ENCODE peak calls at places on chromosomes 3 and 15, in seven cellular contexts. U, H, C, A, G, I and N are unnamed samples.

GRCh38 chr3:131216340-131216739 is 165.2 kb upstream of the NUDT16 start:
- DNase-seq in U (no peak), H (no peak), C (no peak), A (no peak), G (no peak), I (no peak), N (no peak)

GRCh38 chr15:38476120-38476519 is 22.2 kb downstream of the FAM98B start:
- DNase-seq in U (no peak), H (no peak), C (no peak), A (no peak), G (no peak), I (no peak), N (no peak)

GRCh38 chr3:42683875-42684593 is 1.3 kb upstream of the KLHL40 start:
- DNase-seq in U (peak; percentile 60), H (peak; percentile 76), C (peak; percentile 59), A (peak; percentile 46), G (peak; percentile 80), I (peak; percentile 89), N (no peak)

GRCh38 chr15:75661041-75661778 is 13.5 kb downstream of the SNX33 start:
- DNase-seq in U (no peak), H (peak; percentile 84), C (peak; percentile 93), A (peak; percentile 90), G (peak; percentile 96), I (peak; percentile 94), N (peak; percentile 51)

GRCh38 chr15:57079446-57079845 is 161.0 kb downstream of the TCF12 start:
- DNase-seq in U (no peak), H (no peak), C (no peak), A (no peak), G (no peak), I (no peak), N (no peak)

GRCh38 chr3:60909526-60909925 is 341.7 kb downstream of the FHIT start:
- DNase-seq in U (no peak), H (no peak), C (no peak), A (no peak), G (no peak), I (no peak), N (no peak)

GRCh38 chr3:167967257-167968010 is 128.3 kb downstream of the GOLIM4 start:
- DNase-seq in U (no peak), H (no peak), C (no peak), A (peak; percentile 46), G (peak; percentile 46), I (no peak), N (no peak)

GRCh38 chr3:57169872-57170623 is 4.9 kb upstream of the IL17RD start:
- DNase-seq in U (peak; percentile 91), H (peak; percentile 67), C (peak; percentile 73), A (peak; percentile 82), G (peak; percentile 85), I (peak; percentile 75), N (peak; percentile 87)

GRCh38 chr3:140014831-140015495 is 80.0 kb downstream of the CLSTN2 start:
- DNase-seq in U (no peak), H (no peak), C (no peak), A (no peak), G (no peak), I (no peak), N (no peak)

GRCh38 chr15:80107204-80107603 is 45.6 kb upstream of the FAH start:
- DNase-seq in U (no peak), H (no peak), C (no peak), A (no peak), G (no peak), I (no peak), N (no peak)

GRCh38 chr3:184175506-184175905 is 851 bp downstream of the AP2M1 start:
- DNase-seq in U (no peak), H (no peak), C (no peak), A (no peak), G (peak; percentile 44), I (no peak), N (no peak)

GRCh38 chr15:39486546-39487081 is 94.3 kb upstream of the THBS1 start:
- DNase-seq in U (no peak), H (no peak), C (no peak), A (no peak), G (no peak), I (no peak), N (no peak)

GRCh38 chr15:39957481-39957880 is 23.6 kb downstream of the EIF2AK4 start:
- DNase-seq in U (no peak), H (no peak), C (no peak), A (no peak), G (no peak), I (peak; percentile 43), N (no peak)

GRCh38 chr3:62467936-62468722 is 94.8 kb upstream of the FEZF2 start:
- DNase-seq in U (no peak), H (no peak), C (no peak), A (no peak), G (no peak), I (no peak), N (no peak)

GRCh38 chr3:105367406-105368213 is 901 bp downstream of the ALCAM start:
- DNase-seq in U (peak; percentile 45), H (peak; percentile 27), C (peak; percentile 32), A (peak; percentile 88), G (peak; percentile 86), I (peak; percentile 79), N (no peak)

DNA sequence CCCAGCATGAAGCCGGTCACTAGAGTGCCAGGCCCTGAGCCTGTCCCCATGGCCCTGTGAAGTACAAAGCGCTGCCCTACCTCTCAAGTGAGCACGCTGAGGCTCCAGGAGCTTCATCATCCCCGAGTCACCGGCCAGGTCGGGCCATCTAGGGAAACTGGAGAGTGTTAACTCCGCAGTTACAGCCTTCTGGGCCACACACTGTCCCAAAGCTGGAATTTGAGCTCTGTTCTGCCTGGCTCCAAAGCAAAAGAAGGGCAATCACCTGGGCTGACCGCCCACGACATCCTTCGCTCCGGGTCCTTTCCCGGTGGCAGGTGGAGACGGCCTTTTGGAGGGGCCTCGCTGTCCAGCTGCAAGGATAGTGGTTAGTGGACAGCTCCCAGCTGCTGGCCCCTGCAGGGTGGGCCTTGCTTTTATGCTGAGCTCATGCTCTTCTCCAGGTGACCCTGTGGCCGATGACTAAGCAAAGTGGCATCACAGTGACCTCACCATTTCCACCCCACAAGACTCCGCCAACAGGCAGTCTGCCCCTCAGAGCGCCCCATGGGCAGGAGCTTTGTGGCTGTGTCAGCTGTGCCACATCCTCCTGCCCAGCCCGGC is 3.5 kb upstream of the MUC4 start:
- DNase-seq in U (peak; percentile 28), H (no peak), C (no peak), A (no peak), G (no peak), I (no peak), N (no peak)
- TF ChIP-seq CTCF in U (no peak), H (no peak), C (no peak), A (no peak), G (no peak), I (no peak), N (no peak)

DNA sequence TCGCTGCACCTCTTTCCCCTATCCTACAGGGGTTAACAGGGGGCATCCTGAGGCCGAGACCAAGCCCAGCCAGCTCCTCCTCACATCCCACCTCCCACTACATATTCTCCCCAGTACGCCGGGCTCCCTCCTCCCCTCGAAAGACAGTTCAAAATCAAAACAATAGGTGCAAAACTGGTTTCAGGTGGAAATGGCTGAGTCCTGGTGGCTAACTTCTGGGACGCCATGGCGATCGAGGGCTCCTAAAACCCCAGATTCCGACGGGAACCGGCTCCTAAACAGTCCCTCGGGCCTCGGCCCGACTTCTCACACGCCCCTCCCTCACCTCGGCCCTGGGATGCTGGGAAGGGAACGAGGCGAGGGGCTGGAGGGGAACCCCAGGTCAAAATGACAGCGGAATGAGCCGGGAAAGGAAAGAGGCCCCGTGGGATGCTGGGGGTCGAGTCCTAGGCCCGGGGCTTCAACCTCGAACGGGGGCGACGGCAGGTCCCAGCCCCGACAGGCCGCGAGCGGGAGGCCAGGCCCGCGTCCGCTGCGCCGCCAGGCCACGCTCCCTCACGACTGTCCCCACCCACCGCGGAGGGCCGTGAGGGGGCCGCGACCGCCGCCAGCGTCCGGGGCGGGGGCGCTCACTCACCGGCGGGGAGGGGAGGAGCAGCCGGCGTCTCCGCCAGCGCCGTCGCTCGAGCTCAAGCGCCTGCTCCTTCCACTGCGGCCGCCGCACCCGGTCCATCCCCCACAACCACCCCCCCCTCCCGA is 475 bp downstream of the TMCC1 start:
- DNase-seq in U (peak; percentile 83), H (peak; percentile 22), C (peak; percentile 67), A (peak; percentile 80), G (peak; percentile 91), I (no peak), N (no peak)
- TF ChIP-seq CTCF in U (no peak), H (no peak), C (no peak), A (no peak), G (no peak), I (peak; percentile 12), N (no peak)

GRCh38 chr3:51637941-51638471 is 33.0 kb upstream of the TEX264 start:
- DNase-seq in U (peak; percentile 56), H (peak; percentile 72), C (no peak), A (no peak), G (no peak), I (peak; percentile 80), N (no peak)

GRCh38 chr3:51646091-51646490 is 25.0 kb upstream of the TEX264 start:
- DNase-seq in U (no peak), H (no peak), C (no peak), A (no peak), G (no peak), I (no peak), N (no peak)

GRCh38 chr3:51637144-51637940 is 33.7 kb upstream of the TEX264 start:
- DNase-seq in U (no peak), H (no peak), C (no peak), A (no peak), G (no peak), I (no peak), N (no peak)

DNA sequence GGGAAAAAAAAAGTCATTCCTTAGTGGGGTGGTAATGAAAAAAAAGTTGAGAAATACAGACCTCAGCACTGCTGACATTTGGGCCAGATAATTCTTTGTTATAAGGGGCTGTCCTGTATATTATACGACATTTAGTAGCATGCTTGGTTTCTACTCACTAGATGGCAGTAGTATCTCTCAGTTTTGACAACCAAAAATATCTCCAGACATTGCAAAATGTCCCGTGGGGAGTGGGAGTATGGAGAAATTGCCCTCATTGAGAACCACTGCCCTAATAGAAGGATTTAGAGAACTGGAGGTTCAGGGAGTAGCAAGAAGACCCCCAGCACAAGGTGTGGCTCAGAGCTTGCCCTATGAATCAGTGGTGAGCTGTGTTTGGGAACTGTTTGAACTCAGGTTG is 28.6 kb upstream of the TEX264 start:
- DNase-seq in U (peak; percentile 6), H (no peak), C (no peak), A (no peak), G (no peak), I (peak; percentile 19), N (no peak)
- TF ChIP-seq CTCF in U (peak; percentile 46), H (peak; percentile 47), C (no peak), A (no peak), G (no peak), I (peak; percentile 42), N (no peak)

DNA sequence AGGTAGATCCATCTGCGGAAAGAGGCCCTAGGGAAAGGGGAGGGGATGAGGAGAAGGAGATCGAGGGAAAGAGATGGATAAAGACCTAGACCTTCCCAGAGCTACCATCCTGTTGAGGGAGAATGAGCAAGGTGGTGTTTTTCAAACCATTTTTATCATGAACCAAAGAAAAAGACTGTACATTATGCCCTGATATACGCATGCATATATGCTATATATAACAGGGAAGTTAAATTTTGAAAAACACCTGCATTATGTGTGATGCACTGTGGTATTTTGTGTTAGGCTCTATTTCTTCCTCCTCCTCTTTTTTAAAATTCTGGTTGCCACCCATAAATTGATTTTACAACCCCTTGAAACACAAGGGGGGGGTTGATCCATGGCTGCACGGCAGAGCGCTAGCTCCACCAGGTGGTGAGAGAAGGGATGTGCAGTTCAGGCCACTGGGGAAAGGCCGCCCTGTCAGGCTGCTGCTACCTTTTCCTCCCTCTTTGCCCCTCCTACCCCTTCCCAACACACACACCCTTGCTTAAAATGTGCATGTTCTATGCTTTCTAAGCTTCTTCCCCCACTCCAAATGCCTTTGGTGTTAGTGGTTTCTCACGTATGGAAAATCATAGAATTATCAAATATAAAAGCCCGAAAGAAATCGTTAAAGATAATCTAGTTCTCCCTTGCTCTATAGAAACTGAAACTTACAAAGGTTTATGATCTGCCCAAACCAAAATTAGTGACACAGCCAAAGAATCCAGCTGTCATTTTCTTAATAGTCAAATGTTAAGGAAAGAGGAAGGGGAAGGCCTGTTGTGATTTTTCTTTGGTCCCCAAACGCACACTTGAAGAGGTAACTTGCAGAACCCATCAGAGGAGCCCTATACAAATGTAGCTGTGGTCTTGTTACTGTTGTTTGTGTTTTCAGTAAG is 262.0 kb upstream of the UMPS start:
- DNase-seq in U (peak; percentile 57), H (peak; percentile 65), C (peak; percentile 54), A (no peak), G (peak; percentile 76), I (peak; percentile 42), N (peak; percentile 43)
- TF ChIP-seq CTCF in U (peak; percentile 99), H (peak; percentile 93), C (peak; percentile 91), A (peak; percentile 93), G (peak; percentile 86), I (peak; percentile 99), N (peak; percentile 87)